ENCODE peak calls at places on chromosomes 5 and 9, in nine cellular contexts. One of them, this sample, is unnamed.

GRCh38 chr5:76874088-76874581 is 24.3 kb downstream of the S100Z start:
- DNase-seq in nephron progenitor cell: no peak
- DNase-seq in neural crest cell: no peak
- DNase-seq in ELF-1: no peak
- DNase-seq in left cardiac atrium: no peak
- DNase-seq in stimulated activated CD4-positive, alpha-beta T cell treated with anti-CD3 and anti-CD28 coated beads, Interleukin-15, amount 100 ng/mL, for 24 hours: no peak
- DNase-seq in WTC11: no peak
- DNase-seq in SW 1271: no peak
- DNase-seq in LoVo: no peak
- DNase-seq in this sample: peak; percentile 82

GRCh38 chr5:82470185-82470584 is 192.0 kb upstream of the RPS23 start:
- DNase-seq in nephron progenitor cell: no peak
- DNase-seq in neural crest cell: no peak
- DNase-seq in ELF-1: no peak
- DNase-seq in left cardiac atrium: no peak
- DNase-seq in stimulated activated CD4-positive, alpha-beta T cell treated with anti-CD3 and anti-CD28 coated beads, Interleukin-15, amount 100 ng/mL, for 24 hours: no peak
- DNase-seq in WTC11: no peak
- DNase-seq in SW 1271: no peak
- DNase-seq in LoVo: no peak
- DNase-seq in this sample: no peak

GRCh38 chr9:13035822-13036221 is 243.7 kb downstream of the MPDZ start:
- DNase-seq in nephron progenitor cell: no peak
- DNase-seq in neural crest cell: no peak
- DNase-seq in ELF-1: no peak
- DNase-seq in left cardiac atrium: no peak
- DNase-seq in stimulated activated CD4-positive, alpha-beta T cell treated with anti-CD3 and anti-CD28 coated beads, Interleukin-15, amount 100 ng/mL, for 24 hours: no peak
- DNase-seq in WTC11: no peak
- DNase-seq in SW 1271: no peak
- DNase-seq in LoVo: no peak
- DNase-seq in this sample: no peak

GRCh38 chr5:3191585-3191984 is 404.0 kb upstream of the IRX1 start:
- DNase-seq in nephron progenitor cell: no peak
- DNase-seq in neural crest cell: no peak
- DNase-seq in ELF-1: no peak
- DNase-seq in left cardiac atrium: no peak
- DNase-seq in stimulated activated CD4-positive, alpha-beta T cell treated with anti-CD3 and anti-CD28 coated beads, Interleukin-15, amount 100 ng/mL, for 24 hours: no peak
- DNase-seq in WTC11: no peak
- DNase-seq in SW 1271: no peak
- DNase-seq in LoVo: no peak
- DNase-seq in this sample: no peak

GRCh38 chr5:178137991-178138390 is 7.2 kb downstream of the RMND5B start:
- DNase-seq in nephron progenitor cell: no peak
- DNase-seq in neural crest cell: no peak
- DNase-seq in ELF-1: no peak
- DNase-seq in left cardiac atrium: no peak
- DNase-seq in stimulated activated CD4-positive, alpha-beta T cell treated with anti-CD3 and anti-CD28 coated beads, Interleukin-15, amount 100 ng/mL, for 24 hours: no peak
- DNase-seq in WTC11: no peak
- DNase-seq in SW 1271: no peak
- DNase-seq in LoVo: no peak
- DNase-seq in this sample: no peak

GRCh38 chr5:89556215-89557009 is 673.4 kb upstream of the MEF2C start:
- DNase-seq in nephron progenitor cell: no peak
- DNase-seq in neural crest cell: no peak
- DNase-seq in ELF-1: no peak
- DNase-seq in left cardiac atrium: no peak
- DNase-seq in stimulated activated CD4-positive, alpha-beta T cell treated with anti-CD3 and anti-CD28 coated beads, Interleukin-15, amount 100 ng/mL, for 24 hours: no peak
- DNase-seq in WTC11: no peak
- DNase-seq in SW 1271: peak; percentile 84
- DNase-seq in LoVo: peak; percentile 60
- DNase-seq in this sample: no peak

GRCh38 chr5:58453326-58453725 is 6.6 kb downstream of the PLK2 start:
- DNase-seq in nephron progenitor cell: no peak
- DNase-seq in neural crest cell: no peak
- DNase-seq in ELF-1: no peak
- DNase-seq in left cardiac atrium: no peak
- DNase-seq in stimulated activated CD4-positive, alpha-beta T cell treated with anti-CD3 and anti-CD28 coated beads, Interleukin-15, amount 100 ng/mL, for 24 hours: no peak
- DNase-seq in WTC11: no peak
- DNase-seq in SW 1271: no peak
- DNase-seq in LoVo: peak; percentile 61
- DNase-seq in this sample: no peak

GRCh38 chr9:129278391-129279237 is 100.6 kb upstream of the IER5L start:
- DNase-seq in nephron progenitor cell: no peak
- DNase-seq in neural crest cell: no peak
- DNase-seq in ELF-1: peak; percentile 80
- DNase-seq in left cardiac atrium: no peak
- DNase-seq in stimulated activated CD4-positive, alpha-beta T cell treated with anti-CD3 and anti-CD28 coated beads, Interleukin-15, amount 100 ng/mL, for 24 hours: no peak
- DNase-seq in WTC11: peak; percentile 63
- DNase-seq in SW 1271: no peak
- DNase-seq in LoVo: peak; percentile 65
- DNase-seq in this sample: peak; percentile 63

GRCh38 chr9:121671612-121672155 is 20.2 kb downstream of the DAB2IP start:
- DNase-seq in nephron progenitor cell: no peak
- DNase-seq in neural crest cell: no peak
- DNase-seq in ELF-1: no peak
- DNase-seq in left cardiac atrium: no peak
- DNase-seq in stimulated activated CD4-positive, alpha-beta T cell treated with anti-CD3 and anti-CD28 coated beads, Interleukin-15, amount 100 ng/mL, for 24 hours: no peak
- DNase-seq in WTC11: no peak
- DNase-seq in SW 1271: no peak
- DNase-seq in LoVo: no peak
- DNase-seq in this sample: no peak

GRCh38 chr5:164422400-164422799 is 917.0 kb downstream of the MAT2B start:
- DNase-seq in nephron progenitor cell: peak; percentile 25
- DNase-seq in neural crest cell: peak; percentile 2
- DNase-seq in ELF-1: peak; percentile 56
- DNase-seq in left cardiac atrium: no peak
- DNase-seq in stimulated activated CD4-positive, alpha-beta T cell treated with anti-CD3 and anti-CD28 coated beads, Interleukin-15, amount 100 ng/mL, for 24 hours: no peak
- DNase-seq in WTC11: peak; percentile 59
- DNase-seq in SW 1271: no peak
- DNase-seq in LoVo: no peak
- DNase-seq in this sample: no peak

GRCh38 chr9:112020680-112021596 is 124.3 kb downstream of the UGCG start:
- DNase-seq in nephron progenitor cell: no peak
- DNase-seq in neural crest cell: no peak
- DNase-seq in ELF-1: no peak
- DNase-seq in left cardiac atrium: no peak
- DNase-seq in stimulated activated CD4-positive, alpha-beta T cell treated with anti-CD3 and anti-CD28 coated beads, Interleukin-15, amount 100 ng/mL, for 24 hours: no peak
- DNase-seq in WTC11: no peak
- DNase-seq in SW 1271: peak; percentile 90
- DNase-seq in LoVo: peak; percentile 80
- DNase-seq in this sample: no peak

GRCh38 chr9:76599970-76600369 is 141.0 kb downstream of the GCNT1 start:
- DNase-seq in nephron progenitor cell: no peak
- DNase-seq in neural crest cell: no peak
- DNase-seq in ELF-1: no peak
- DNase-seq in left cardiac atrium: no peak
- DNase-seq in stimulated activated CD4-positive, alpha-beta T cell treated with anti-CD3 and anti-CD28 coated beads, Interleukin-15, amount 100 ng/mL, for 24 hours: no peak
- DNase-seq in WTC11: no peak
- DNase-seq in SW 1271: no peak
- DNase-seq in LoVo: no peak
- DNase-seq in this sample: no peak

GRCh38 chr5:149789835-149790234 is 59.7 kb downstream of the PPARGC1B start:
- DNase-seq in nephron progenitor cell: no peak
- DNase-seq in neural crest cell: no peak
- DNase-seq in ELF-1: no peak
- DNase-seq in left cardiac atrium: no peak
- DNase-seq in stimulated activated CD4-positive, alpha-beta T cell treated with anti-CD3 and anti-CD28 coated beads, Interleukin-15, amount 100 ng/mL, for 24 hours: no peak
- DNase-seq in WTC11: no peak
- DNase-seq in SW 1271: no peak
- DNase-seq in LoVo: no peak
- DNase-seq in this sample: no peak

GRCh38 chr5:3197699-3198098 is 397.9 kb upstream of the IRX1 start:
- DNase-seq in nephron progenitor cell: peak; percentile 66
- DNase-seq in neural crest cell: peak; percentile 53
- DNase-seq in ELF-1: peak; percentile 74
- DNase-seq in left cardiac atrium: no peak
- DNase-seq in stimulated activated CD4-positive, alpha-beta T cell treated with anti-CD3 and anti-CD28 coated beads, Interleukin-15, amount 100 ng/mL, for 24 hours: no peak
- DNase-seq in WTC11: peak; percentile 57
- DNase-seq in SW 1271: no peak
- DNase-seq in LoVo: no peak
- DNase-seq in this sample: peak; percentile 94

GRCh38 chr5:141657937-141658545 is 6.8 kb upstream of the FCHSD1 start:
- DNase-seq in nephron progenitor cell: no peak
- DNase-seq in neural crest cell: no peak
- DNase-seq in ELF-1: no peak
- DNase-seq in left cardiac atrium: no peak
- DNase-seq in stimulated activated CD4-positive, alpha-beta T cell treated with anti-CD3 and anti-CD28 coated beads, Interleukin-15, amount 100 ng/mL, for 24 hours: no peak
- DNase-seq in WTC11: no peak
- DNase-seq in SW 1271: peak; percentile 34
- DNase-seq in LoVo: no peak
- DNase-seq in this sample: no peak

This sample was measured in NCI-H187 treated with DMSO at 0.1 percent for 48 hours.